ENCODE peak calls at places on chromosomes 5 and 9, in ten cellular contexts. One of them, this sample, is unnamed.

GRCh38 chr5:142167458-142167857 is 58.9 kb downstream of the NDFIP1 start:
- DNase-seq in neuronal stem cell: no peak
- DNase-seq in MM.1S: no peak
- DNase-seq in naive B cell: no peak
- DNase-seq in HCEC 1CT: no peak
- DNase-seq in HuH-7: no peak
- DNase-seq in HTR-8/SVneo: no peak
- DNase-seq in COLO829: no peak
- DNase-seq in GM12878: no peak
- DNase-seq in pancreas: no peak
- DNase-seq in this sample: no peak

GRCh38 chr9:93905473-93906133 is 49.6 kb downstream of the BARX1 start:
- DNase-seq in neuronal stem cell: no peak
- DNase-seq in MM.1S: no peak
- DNase-seq in naive B cell: no peak
- DNase-seq in HCEC 1CT: no peak
- DNase-seq in HuH-7: no peak
- DNase-seq in HTR-8/SVneo: no peak
- DNase-seq in COLO829: no peak
- DNase-seq in GM12878: no peak
- DNase-seq in pancreas: no peak
- DNase-seq in this sample: no peak

GRCh38 chr5:88884435-88884877 is 1.5 kb upstream of the MEF2C start:
- DNase-seq in neuronal stem cell: no peak
- DNase-seq in MM.1S: peak
- DNase-seq in naive B cell: no peak
- DNase-seq in HCEC 1CT: peak
- DNase-seq in HuH-7: no peak
- DNase-seq in HTR-8/SVneo: no peak
- DNase-seq in COLO829: no peak
- DNase-seq in GM12878: no peak
- DNase-seq in pancreas: no peak
- DNase-seq in this sample: no peak

GRCh38 chr9:90167920-90168319 is 474.7 kb downstream of the DIRAS2 start:
- DNase-seq in neuronal stem cell: no peak
- DNase-seq in MM.1S: no peak
- DNase-seq in naive B cell: no peak
- DNase-seq in HCEC 1CT: no peak
- DNase-seq in HuH-7: no peak
- DNase-seq in HTR-8/SVneo: no peak
- DNase-seq in COLO829: no peak
- DNase-seq in GM12878: no peak
- DNase-seq in pancreas: no peak
- DNase-seq in this sample: no peak

GRCh38 chr9:130027533-130028370 is 15.2 kb downstream of the FNBP1 start:
- DNase-seq in neuronal stem cell: no peak
- DNase-seq in MM.1S: no peak
- DNase-seq in naive B cell: no peak
- DNase-seq in HCEC 1CT: no peak
- DNase-seq in HuH-7: no peak
- DNase-seq in HTR-8/SVneo: no peak
- DNase-seq in COLO829: no peak
- DNase-seq in GM12878: no peak
- DNase-seq in pancreas: no peak
- DNase-seq in this sample: no peak

GRCh38 chr5:170738840-170739239 is 44.7 kb upstream of the GABRP start:
- DNase-seq in neuronal stem cell: no peak
- DNase-seq in MM.1S: no peak
- DNase-seq in naive B cell: no peak
- DNase-seq in HCEC 1CT: no peak
- DNase-seq in HuH-7: no peak
- DNase-seq in HTR-8/SVneo: no peak
- DNase-seq in COLO829: no peak
- DNase-seq in GM12878: no peak
- DNase-seq in pancreas: peak
- DNase-seq in this sample: no peak

GRCh38 chr5:94039101-94039500 is 297.7 kb upstream of the POU5F2 start:
- DNase-seq in neuronal stem cell: no peak
- DNase-seq in MM.1S: no peak
- DNase-seq in naive B cell: no peak
- DNase-seq in HCEC 1CT: no peak
- DNase-seq in HuH-7: no peak
- DNase-seq in HTR-8/SVneo: no peak
- DNase-seq in COLO829: no peak
- DNase-seq in GM12878: no peak
- DNase-seq in pancreas: no peak
- DNase-seq in this sample: no peak

GRCh38 chr5:152084476-152084875 is 159.8 kb upstream of the GLRA1 start:
- DNase-seq in neuronal stem cell: no peak
- DNase-seq in MM.1S: no peak
- DNase-seq in naive B cell: no peak
- DNase-seq in HCEC 1CT: no peak
- DNase-seq in HuH-7: no peak
- DNase-seq in HTR-8/SVneo: no peak
- DNase-seq in COLO829: no peak
- DNase-seq in GM12878: no peak
- DNase-seq in pancreas: no peak
- DNase-seq in this sample: no peak

GRCh38 chr5:132102101-132102701 is 28.6 kb downstream of the CSF2 start:
- DNase-seq in neuronal stem cell: no peak
- DNase-seq in MM.1S: no peak
- DNase-seq in naive B cell: no peak
- DNase-seq in HCEC 1CT: no peak
- DNase-seq in HuH-7: no peak
- DNase-seq in HTR-8/SVneo: no peak
- DNase-seq in COLO829: no peak
- DNase-seq in GM12878: no peak
- DNase-seq in pancreas: no peak
- DNase-seq in this sample: no peak

GRCh38 chr5:2658421-2658820 is 93.1 kb downstream of the IRX2 start:
- DNase-seq in neuronal stem cell: no peak
- DNase-seq in MM.1S: no peak
- DNase-seq in naive B cell: no peak
- DNase-seq in HCEC 1CT: no peak
- DNase-seq in HuH-7: no peak
- DNase-seq in HTR-8/SVneo: no peak
- DNase-seq in COLO829: no peak
- DNase-seq in GM12878: no peak
- DNase-seq in pancreas: no peak
- DNase-seq in this sample: no peak

GRCh38 chr5:137638841-137639240 is 97.0 kb downstream of the KLHL3 start:
- DNase-seq in neuronal stem cell: no peak
- DNase-seq in MM.1S: no peak
- DNase-seq in naive B cell: no peak
- DNase-seq in HCEC 1CT: no peak
- DNase-seq in HuH-7: no peak
- DNase-seq in HTR-8/SVneo: no peak
- DNase-seq in COLO829: no peak
- DNase-seq in GM12878: no peak
- DNase-seq in pancreas: no peak
- DNase-seq in this sample: no peak

GRCh38 chr9:8715792-8716191 is 916.2 kb upstream of the DMAC1 start:
- DNase-seq in neuronal stem cell: no peak
- DNase-seq in MM.1S: no peak
- DNase-seq in naive B cell: no peak
- DNase-seq in HCEC 1CT: no peak
- DNase-seq in HuH-7: no peak
- DNase-seq in HTR-8/SVneo: no peak
- DNase-seq in COLO829: no peak
- DNase-seq in GM12878: no peak
- DNase-seq in pancreas: no peak
- DNase-seq in this sample: no peak

GRCh38 chr5:39376293-39376714 is 12.0 kb upstream of the C9 start:
- DNase-seq in neuronal stem cell: peak
- DNase-seq in MM.1S: peak
- DNase-seq in naive B cell: peak
- DNase-seq in HCEC 1CT: peak
- DNase-seq in HuH-7: peak
- DNase-seq in HTR-8/SVneo: peak
- DNase-seq in COLO829: peak
- DNase-seq in GM12878: no peak
- DNase-seq in pancreas: no peak
- DNase-seq in this sample: peak

GRCh38 chr5:68240196-68240595 is 24.6 kb downstream of the PIK3R1 start:
- DNase-seq in neuronal stem cell: no peak
- DNase-seq in MM.1S: no peak
- DNase-seq in naive B cell: peak
- DNase-seq in HCEC 1CT: no peak
- DNase-seq in HuH-7: no peak
- DNase-seq in HTR-8/SVneo: no peak
- DNase-seq in COLO829: no peak
- DNase-seq in GM12878: no peak
- DNase-seq in pancreas: no peak
- DNase-seq in this sample: no peak

GRCh38 chr9:81632599-81632998 is 56.7 kb downstream of the TLE1 start:
- DNase-seq in neuronal stem cell: no peak
- DNase-seq in MM.1S: no peak
- DNase-seq in naive B cell: no peak
- DNase-seq in HCEC 1CT: peak
- DNase-seq in HuH-7: no peak
- DNase-seq in HTR-8/SVneo: no peak
- DNase-seq in COLO829: no peak
- DNase-seq in GM12878: no peak
- DNase-seq in pancreas: no peak
- DNase-seq in this sample: no peak

GRCh38 chr9:109918359-109919163 is 138.6 kb downstream of the PALM2AKAP2 start:
- DNase-seq in neuronal stem cell: no peak
- DNase-seq in MM.1S: peak
- DNase-seq in naive B cell: peak
- DNase-seq in HCEC 1CT: peak
- DNase-seq in HuH-7: no peak
- DNase-seq in HTR-8/SVneo: no peak
- DNase-seq in COLO829: no peak
- DNase-seq in GM12878: peak
- DNase-seq in pancreas: no peak
- DNase-seq in this sample: no peak

This sample was measured in endothelial cell.